ENCODE peak calls at places on chromosome 17, in seven cellular contexts. One of them, this sample, is unnamed.

GRCh38 chr17:82014432-82014831 is 8.2 kb downstream of the CENPX start:
- DNase-seq in occipital lobe: peak
- DNase-seq in EL: no peak
- DNase-seq in adrenal gland: no peak
- DNase-seq in hypothalamus: no peak
- DNase-seq in CD8-positive, alpha-beta memory T cell: no peak
- DNase-seq in caudate nucleus: no peak
- DNase-seq in this sample: no peak

GRCh38 chr17:50560185-50560824 is at the start of gene CACNA1G:
- DNase-seq in occipital lobe: peak
- DNase-seq in EL: peak
- DNase-seq in adrenal gland: peak
- DNase-seq in hypothalamus: peak
- DNase-seq in CD8-positive, alpha-beta memory T cell: peak
- DNase-seq in caudate nucleus: no peak
- DNase-seq in this sample: peak

GRCh38 chr17:79837888-79838540 is 1.2 kb downstream of the CBX4 start:
- DNase-seq in occipital lobe: no peak
- DNase-seq in EL: no peak
- DNase-seq in adrenal gland: no peak
- DNase-seq in hypothalamus: no peak
- DNase-seq in CD8-positive, alpha-beta memory T cell: no peak
- DNase-seq in caudate nucleus: no peak
- DNase-seq in this sample: no peak

GRCh38 chr17:65560628-65561371 is 648 bp downstream of the AXIN2 start:
- DNase-seq in occipital lobe: peak
- DNase-seq in EL: peak
- DNase-seq in adrenal gland: peak
- DNase-seq in hypothalamus: peak
- DNase-seq in CD8-positive, alpha-beta memory T cell: peak
- DNase-seq in caudate nucleus: no peak
- DNase-seq in this sample: no peak

GRCh38 chr17:4354862-4355514 is 11.5 kb downstream of the UBE2G1 start:
- DNase-seq in occipital lobe: no peak
- DNase-seq in EL: peak
- DNase-seq in adrenal gland: no peak
- DNase-seq in hypothalamus: no peak
- DNase-seq in CD8-positive, alpha-beta memory T cell: no peak
- DNase-seq in caudate nucleus: no peak
- DNase-seq in this sample: no peak

GRCh38 chr17:330993-331701 is 21.5 kb downstream of the RPH3AL start:
- DNase-seq in occipital lobe: peak
- DNase-seq in EL: no peak
- DNase-seq in adrenal gland: peak
- DNase-seq in hypothalamus: no peak
- DNase-seq in CD8-positive, alpha-beta memory T cell: no peak
- DNase-seq in caudate nucleus: no peak
- DNase-seq in this sample: no peak

GRCh38 chr17:76612977-76613851 is 27.6 kb upstream of the ST6GALNAC2 start:
- DNase-seq in occipital lobe: no peak
- DNase-seq in EL: no peak
- DNase-seq in adrenal gland: no peak
- DNase-seq in hypothalamus: no peak
- DNase-seq in CD8-positive, alpha-beta memory T cell: no peak
- DNase-seq in caudate nucleus: no peak
- DNase-seq in this sample: no peak

GRCh38 chr17:80678621-80679020 is 134.0 kb downstream of the RPTOR start:
- DNase-seq in occipital lobe: no peak
- DNase-seq in EL: peak
- DNase-seq in adrenal gland: peak
- DNase-seq in hypothalamus: no peak
- DNase-seq in CD8-positive, alpha-beta memory T cell: no peak
- DNase-seq in caudate nucleus: no peak
- DNase-seq in this sample: no peak

GRCh38 chr17:44005865-44006580 is 1.6 kb downstream of the NAGS start:
- DNase-seq in occipital lobe: no peak
- DNase-seq in EL: no peak
- DNase-seq in adrenal gland: peak
- DNase-seq in hypothalamus: no peak
- DNase-seq in CD8-positive, alpha-beta memory T cell: no peak
- DNase-seq in caudate nucleus: no peak
- DNase-seq in this sample: no peak

GRCh38 chr17:4409659-4410058 is 24.1 kb upstream of the SPNS3 start:
- DNase-seq in occipital lobe: no peak
- DNase-seq in EL: no peak
- DNase-seq in adrenal gland: no peak
- DNase-seq in hypothalamus: no peak
- DNase-seq in CD8-positive, alpha-beta memory T cell: no peak
- DNase-seq in caudate nucleus: no peak
- DNase-seq in this sample: no peak

GRCh38 chr17:38693700-38694329 is 11.3 kb upstream of the MLLT6 start:
- DNase-seq in occipital lobe: no peak
- DNase-seq in EL: peak
- DNase-seq in adrenal gland: peak
- DNase-seq in hypothalamus: peak
- DNase-seq in CD8-positive, alpha-beta memory T cell: no peak
- DNase-seq in caudate nucleus: no peak
- DNase-seq in this sample: no peak

GRCh38 chr17:57532556-57532955 is 212.5 kb downstream of the CCDC182 start:
- DNase-seq in occipital lobe: no peak
- DNase-seq in EL: no peak
- DNase-seq in adrenal gland: no peak
- DNase-seq in hypothalamus: no peak
- DNase-seq in CD8-positive, alpha-beta memory T cell: no peak
- DNase-seq in caudate nucleus: no peak
- DNase-seq in this sample: no peak

GRCh38 chr17:7445011-7445927 is at the start of gene CHRNB1:
- DNase-seq in occipital lobe: peak
- DNase-seq in EL: peak
- DNase-seq in adrenal gland: peak
- DNase-seq in hypothalamus: peak
- DNase-seq in CD8-positive, alpha-beta memory T cell: no peak
- DNase-seq in caudate nucleus: peak
- DNase-seq in this sample: no peak

GRCh38 chr17:75514299-75515228 is 773 bp downstream of the CASKIN2 start:
- DNase-seq in occipital lobe: no peak
- DNase-seq in EL: peak
- DNase-seq in adrenal gland: peak
- DNase-seq in hypothalamus: no peak
- DNase-seq in CD8-positive, alpha-beta memory T cell: no peak
- DNase-seq in caudate nucleus: no peak
- DNase-seq in this sample: no peak

GRCh38 chr17:77489898-77490265 is 349.1 kb downstream of the SEC14L1 start:
- DNase-seq in occipital lobe: peak
- DNase-seq in EL: no peak
- DNase-seq in adrenal gland: peak
- DNase-seq in hypothalamus: peak
- DNase-seq in CD8-positive, alpha-beta memory T cell: no peak
- DNase-seq in caudate nucleus: peak
- DNase-seq in this sample: no peak

GRCh38 chr17:2303278-2304188 is at the start of the genes SMG6 and SRR:
- DNase-seq in occipital lobe: peak
- DNase-seq in EL: peak
- DNase-seq in adrenal gland: peak
- DNase-seq in hypothalamus: peak
- DNase-seq in CD8-positive, alpha-beta memory T cell: peak
- DNase-seq in caudate nucleus: peak
- DNase-seq in this sample: peak

GRCh38 chr17:39863244-39863917 is 731 bp downstream of the IKZF3 start:
- DNase-seq in occipital lobe: no peak
- DNase-seq in EL: no peak
- DNase-seq in adrenal gland: no peak
- DNase-seq in hypothalamus: no peak
- DNase-seq in CD8-positive, alpha-beta memory T cell: no peak
- DNase-seq in caudate nucleus: no peak
- DNase-seq in this sample: no peak

GRCh38 chr17:68356949-68357455 is 65.7 kb downstream of the ARSG start:
- DNase-seq in occipital lobe: no peak
- DNase-seq in EL: no peak
- DNase-seq in adrenal gland: no peak
- DNase-seq in hypothalamus: no peak
- DNase-seq in CD8-positive, alpha-beta memory T cell: no peak
- DNase-seq in caudate nucleus: no peak
- DNase-seq in this sample: no peak

GRCh38 chr17:48442819-48443218 is 12.8 kb upstream of the SKAP1 start:
- DNase-seq in occipital lobe: no peak
- DNase-seq in EL: peak
- DNase-seq in adrenal gland: no peak
- DNase-seq in hypothalamus: no peak
- DNase-seq in CD8-positive, alpha-beta memory T cell: no peak
- DNase-seq in caudate nucleus: no peak
- DNase-seq in this sample: peak

GRCh38 chr17:14471052-14471451 is 170.2 kb downstream of the HS3ST3B1 start:
- DNase-seq in occipital lobe: no peak
- DNase-seq in EL: peak
- DNase-seq in adrenal gland: no peak
- DNase-seq in hypothalamus: no peak
- DNase-seq in CD8-positive, alpha-beta memory T cell: no peak
- DNase-seq in caudate nucleus: no peak
- DNase-seq in this sample: no peak

GRCh38 chr17:7475764-7476422 is 3.5 kb downstream of the ZBTB4 start:
- DNase-seq in occipital lobe: no peak
- DNase-seq in EL: peak
- DNase-seq in adrenal gland: peak
- DNase-seq in hypothalamus: no peak
- DNase-seq in CD8-positive, alpha-beta memory T cell: no peak
- DNase-seq in caudate nucleus: no peak
- DNase-seq in this sample: no peak

GRCh38 chr17:78356163-78356713 is 3.6 kb downstream of the SOCS3 start:
- DNase-seq in occipital lobe: peak
- DNase-seq in EL: peak
- DNase-seq in adrenal gland: peak
- DNase-seq in hypothalamus: no peak
- DNase-seq in CD8-positive, alpha-beta memory T cell: peak
- DNase-seq in caudate nucleus: no peak
- DNase-seq in this sample: no peak

GRCh38 chr17:81062014-81062413 is 27.1 kb downstream of the BAIAP2 start:
- DNase-seq in occipital lobe: no peak
- DNase-seq in EL: no peak
- DNase-seq in adrenal gland: no peak
- DNase-seq in hypothalamus: no peak
- DNase-seq in CD8-positive, alpha-beta memory T cell: no peak
- DNase-seq in caudate nucleus: no peak
- DNase-seq in this sample: no peak

GRCh38 chr17:4938670-4939553 is 934 bp downstream of the SLC25A11 start:
- DNase-seq in occipital lobe: no peak
- DNase-seq in EL: no peak
- DNase-seq in adrenal gland: no peak
- DNase-seq in hypothalamus: no peak
- DNase-seq in CD8-positive, alpha-beta memory T cell: no peak
- DNase-seq in caudate nucleus: no peak
- DNase-seq in this sample: no peak

This sample was measured in GF-D8.